ENCODE peak calls at places on chromosomes 6 and 20, in four cellular contexts. U is OCI-LY7, Z is PC-3, D is mammary epithelial cell. I is an unnamed sample. For H4K20me1, the result is how much of the 10 kb centered on the place peaks cover.

GRCh38 chr6:106519460-106520394 is 109.6 kb downstream of the RTN4IP1 start:
- DNase-seq in D (peak), Z (peak), U (peak), I (peak)

GRCh38 chr6:116783852-116784251 is 18.3 kb upstream of the FAM162B start:
- DNase-seq in Z (no peak), U (no peak), D (no peak), I (peak)

GRCh38 chr20:33944914-33945313 is 48.8 kb upstream of the RALY start:
- DNase-seq in D (no peak), U (no peak), Z (no peak), I (no peak)

GRCh38 chr20:38452880-38453624 is 17.9 kb upstream of the SNHG17 start:
- DNase-seq in U (no peak), Z (peak), D (no peak), I (peak)

GRCh38 chr6:21808551-21809181 is 215.1 kb downstream of the SOX4 start:
- DNase-seq in Z (no peak), U (no peak), D (peak), I (peak)

GRCh38 chr6:80767808-80768207 is 661.3 kb downstream of the BCKDHB start:
- DNase-seq in D (peak), Z (peak), U (no peak), I (no peak)

GRCh38 chr6:154721460-154721859 is 11.8 kb upstream of the SCAF8 start:
- DNase-seq in Z (peak), U (no peak), D (peak), I (no peak)

GRCh38 chr6:125377621-125378020 is 75.9 kb upstream of the HDDC2 start:
- DNase-seq in Z (no peak), D (no peak), U (no peak), I (peak)

GRCh38 chr20:45359406-45360148 is 3.4 kb upstream of the SYS1 start:
- DNase-seq in Z (no peak), U (no peak), D (peak), I (peak)

GRCh38 chr6:122798099-122798641 is 9.1 kb downstream of the SMPDL3A start:
- DNase-seq in U (no peak), D (peak), Z (peak), I (peak)

GRCh38 chr20:14451458-14451857 is 114.0 kb upstream of the FLRT3 start:
- DNase-seq in Z (no peak), D (no peak), U (no peak), I (no peak)

GRCh38 chr6:5080574-5080973 is 4.6 kb upstream of the PPP1R3G start:
- DNase-seq in D (no peak), U (no peak), Z (no peak), I (no peak)

GRCh38 chr6:128305976-128306375 is 214.4 kb downstream of the PTPRK start:
- DNase-seq in D (no peak), Z (no peak), U (no peak), I (no peak)

GRCh38 chr6:108736832-108737231 is 111.4 kb upstream of the ARMC2 start:
- DNase-seq in Z (peak), D (peak), U (no peak), I (peak)

GRCh38 chr20:2757001-2757400 is 43.4 kb downstream of the CPXM1 start:
- DNase-seq in D (no peak), Z (no peak), U (no peak), I (no peak)

DNA sequence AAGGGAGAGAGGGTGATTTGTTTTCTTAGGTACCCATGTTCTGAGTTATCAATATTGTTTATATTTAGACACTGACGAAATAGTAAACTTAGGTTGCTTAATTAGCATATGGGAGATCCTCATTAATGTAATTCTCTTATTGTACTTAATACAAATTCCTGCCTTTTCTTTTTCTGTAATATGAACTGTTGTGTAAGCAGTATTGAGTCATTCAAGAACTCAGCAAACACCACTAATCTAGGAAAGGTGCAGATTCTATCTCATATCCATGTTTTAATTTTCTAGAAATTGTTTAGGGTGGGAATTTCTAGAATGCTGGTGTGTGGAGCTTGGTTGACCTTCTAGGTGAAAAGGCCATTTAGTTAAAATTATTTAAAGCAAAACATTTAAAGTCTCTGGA is 216.0 kb downstream of the ZFAND3 start:
- DNase-seq in Z (peak), U (no peak), D (no peak), I (no peak)
- H4K20me1 ChIP-seq in Z (under half), U (under half), D (under half), I (half or more)

GRCh38 chr6:45160305-45160704 is 167.8 kb upstream of the RUNX2 start:
- DNase-seq in Z (no peak), U (no peak), D (no peak), I (no peak)

GRCh38 chr6:45155341-45155894 is 172.7 kb upstream of the RUNX2 start:
- DNase-seq in Z (no peak), D (no peak), U (no peak), I (no peak)

GRCh38 chr6:45154679-45155078 is 173.5 kb upstream of the RUNX2 start:
- DNase-seq in Z (no peak), U (no peak), D (no peak), I (no peak)

DNA sequence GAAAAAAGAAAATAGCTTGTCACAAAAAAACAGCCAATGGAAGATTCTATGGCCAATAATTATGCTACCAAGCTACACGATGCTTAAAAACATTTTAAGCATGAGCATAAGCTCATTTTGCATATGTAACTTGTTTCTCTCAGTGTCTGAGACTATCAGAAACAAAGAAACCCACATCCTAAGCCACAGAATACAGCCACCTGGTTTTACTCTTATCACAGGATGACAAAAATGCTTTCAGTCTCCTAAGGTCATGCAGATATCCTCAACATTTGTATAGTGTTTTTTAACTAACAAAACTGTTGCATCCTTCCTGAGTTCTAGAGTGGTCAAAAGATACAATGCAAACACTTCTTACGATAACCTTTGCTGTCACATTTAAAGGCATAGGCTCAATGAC is 172.1 kb upstream of the RUNX2 start:
- DNase-seq in Z (no peak), D (no peak), U (no peak), I (no peak)
- TF ChIP-seq CTCF in Z (no peak), D (no peak), U (no peak), I (no peak)

DNA sequence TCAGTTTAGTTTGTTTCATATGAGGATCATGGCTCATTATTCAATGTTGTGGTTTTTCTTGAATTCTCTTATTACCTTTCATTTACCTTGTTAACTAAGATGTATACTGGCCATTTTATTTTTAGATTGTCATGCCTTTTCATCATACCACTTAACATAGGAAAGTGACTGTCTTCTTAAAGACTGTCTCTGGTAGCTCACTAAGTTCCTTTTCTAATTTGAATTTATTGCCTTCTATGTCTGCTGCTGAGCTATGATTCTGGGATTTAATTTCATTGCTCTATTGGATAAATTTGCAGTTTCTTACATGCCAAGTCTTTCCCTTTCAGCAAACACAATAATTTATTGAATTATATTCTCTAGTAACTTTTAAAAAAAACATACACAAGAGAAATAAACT is 49.5 kb upstream of the ANKEF1 start:
- DNase-seq in D (no peak), U (no peak), Z (no peak), I (no peak)
- H4K20me1 ChIP-seq in D (under half), U (under half), Z (under half), I (under half)

GRCh38 chr6:157228421-157229218 is 94.7 kb downstream of the TMEM242 start:
- DNase-seq in Z (no peak), U (no peak), D (no peak), I (no peak)
- TF ChIP-seq CTCF in Z (no peak), U (no peak), D (no peak), I (no peak)

DNA sequence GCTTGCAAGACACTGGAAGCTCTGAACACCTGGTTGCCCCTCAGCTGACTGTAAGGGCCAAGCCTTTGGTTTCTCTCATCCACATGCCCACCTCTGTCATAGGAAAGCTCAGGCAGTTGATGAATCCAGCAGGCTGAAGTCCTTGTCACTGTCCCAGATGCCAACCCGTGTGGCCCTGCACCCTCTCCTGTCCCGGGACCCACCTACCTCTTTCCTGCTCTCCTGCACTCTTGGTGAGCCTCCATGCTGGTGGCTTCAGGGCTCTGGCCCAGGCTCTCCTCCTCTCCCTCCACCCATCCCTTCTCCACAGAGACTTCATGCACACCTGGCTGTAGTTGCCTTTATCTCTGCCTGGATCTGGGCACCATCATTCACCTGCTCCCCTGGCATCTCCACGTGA is 4.0 kb upstream of the GID8 start:
- DNase-seq in D (no peak), U (no peak), Z (no peak), I (no peak)
- H4K20me1 ChIP-seq in D (under half), U (under half), Z (half or more), I (under half)

DNA sequence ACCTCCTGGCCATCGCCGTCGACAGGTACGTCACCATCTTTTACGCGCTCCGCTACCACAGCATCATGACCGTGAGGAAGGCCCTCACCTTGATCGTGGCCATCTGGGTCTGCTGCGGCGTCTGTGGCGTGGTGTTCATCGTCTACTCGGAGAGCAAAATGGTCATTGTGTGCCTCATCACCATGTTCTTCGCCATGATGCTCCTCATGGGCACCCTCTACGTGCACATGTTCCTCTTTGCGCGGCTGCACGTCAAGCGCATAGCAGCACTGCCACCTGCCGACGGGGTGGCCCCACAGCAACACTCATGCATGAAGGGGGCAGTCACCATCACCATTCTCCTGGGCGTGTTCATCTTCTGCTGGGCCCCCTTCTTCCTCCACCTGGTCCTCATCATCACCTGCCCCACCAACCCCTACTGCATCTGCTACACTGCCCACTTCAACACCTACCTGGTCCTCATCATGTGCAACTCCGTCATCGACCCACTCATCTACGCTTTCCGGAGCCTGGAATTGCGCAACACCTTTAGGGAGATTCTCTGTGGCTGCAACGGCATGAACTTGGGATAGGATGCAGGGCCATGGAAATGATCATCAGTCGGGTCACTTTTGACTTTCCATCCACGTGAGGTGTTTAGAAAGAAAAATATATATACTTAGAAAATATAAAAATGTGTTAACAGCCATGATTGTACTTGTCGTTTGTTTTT is 868 bp downstream of the MC3R start:
- DNase-seq in D (no peak), U (peak), Z (peak), I (peak)
- TF ChIP-seq CTCF in D (peak), U (peak), Z (peak), I (peak)